ENCODE peak calls at places on chromosomes 2 and 18, in eight cellular contexts. S is PC-3, X is thyroid gland, L is epithelial cell of esophagus, O is HL-60, H is HFFc6, Q is endothelial cell, G is Peyer's patch. T is an unnamed sample.
A peak's percentile ranks its signal among the peaks of the same experiment; 100 is the strongest.

GRCh38 chr2:64212801-64213321 is 68.6 kb upstream of the PELI1 start:
- DNase-seq in S (no peak), X (no peak), L (peak; percentile 66), O (peak; percentile 61), H (peak; percentile 8), Q (no peak), G (no peak), T (peak; percentile 42)

GRCh38 chr2:96952976-96953610 is 33.3 kb downstream of the FAM178B start:
- DNase-seq in S (no peak), X (peak; percentile 32), L (no peak), O (no peak), H (no peak), Q (no peak), G (no peak), T (no peak)

GRCh38 chr2:100425107-100425506 is 7.6 kb upstream of the CHST10 start:
- DNase-seq in S (no peak), X (no peak), L (no peak), O (no peak), H (no peak), Q (no peak), G (no peak), T (no peak)

GRCh38 chr2:60066096-60066839 is 487.2 kb downstream of the BCL11A start:
- DNase-seq in S (no peak), X (no peak), L (no peak), O (no peak), H (no peak), Q (no peak), G (no peak), T (no peak)

GRCh38 chr18:33749831-33750230 is 171.8 kb downstream of the ASXL3 start:
- DNase-seq in S (no peak), X (no peak), L (no peak), O (no peak), H (no peak), Q (no peak), G (no peak), T (no peak)

GRCh38 chr2:188518391-188518790 is 226.7 kb downstream of the GULP1 start:
- DNase-seq in S (no peak), X (no peak), L (peak; percentile 39), O (no peak), H (peak; percentile 37), Q (no peak), G (no peak), T (no peak)

GRCh38 chr2:129285012-129285411 is 694.5 kb upstream of the RAB6C start:
- DNase-seq in S (no peak), X (no peak), L (no peak), O (no peak), H (no peak), Q (no peak), G (no peak), T (no peak)

GRCh38 chr2:241895732-241896641 is 26.5 kb downstream of the RTP5 start:
- DNase-seq in S (peak; percentile 9), X (peak; percentile 59), L (peak; percentile 48), O (no peak), H (no peak), Q (peak; percentile 58), G (peak; percentile 44), T (no peak)

GRCh38 chr2:197075754-197076337 is 149.3 kb upstream of the PGAP1 start:
- DNase-seq in S (peak; percentile 35), X (no peak), L (peak; percentile 14), O (peak; percentile 7), H (no peak), Q (no peak), G (no peak), T (no peak)

GRCh38 chr18:11860594-11861450 is 9.6 kb downstream of the CHMP1B start:
- DNase-seq in S (no peak), X (peak; percentile 92), L (no peak), O (no peak), H (no peak), Q (no peak), G (peak; percentile 43), T (no peak)

GRCh38 chr2:113675885-113676284 is 48.8 kb downstream of the RABL2A start:
- DNase-seq in S (no peak), X (no peak), L (no peak), O (no peak), H (no peak), Q (no peak), G (no peak), T (no peak)

GRCh38 chr2:160377204-160377995 is 116.2 kb downstream of the RBMS1 start:
- DNase-seq in S (no peak), X (no peak), L (no peak), O (no peak), H (no peak), Q (no peak), G (no peak), T (no peak)

GRCh38 chr18:12861637-12862036 is 22.4 kb downstream of the PTPN2 start:
- DNase-seq in S (no peak), X (no peak), L (no peak), O (no peak), H (no peak), Q (no peak), G (no peak), T (no peak)

GRCh38 chr18:42360716-42361115 is 405.7 kb downstream of the PIK3C3 start:
- DNase-seq in S (no peak), X (no peak), L (no peak), O (no peak), H (no peak), Q (no peak), G (no peak), T (no peak)

GRCh38 chr2:15178946-15179345 is 382.2 kb downstream of the NBAS start:
- DNase-seq in S (no peak), X (no peak), L (no peak), O (no peak), H (no peak), Q (no peak), G (no peak), T (no peak)

GRCh38 chr2:13667415-13667757 is 950.6 kb downstream of the TRIB2 start:
- DNase-seq in S (no peak), X (no peak), L (no peak), O (no peak), H (no peak), Q (no peak), G (no peak), T (no peak)

GRCh38 chr2:205217004-205217403 is 465.3 kb upstream of the NRP2 start:
- DNase-seq in S (no peak), X (no peak), L (no peak), O (no peak), H (no peak), Q (no peak), G (no peak), T (no peak)

GRCh38 chr18:24026457-24026856 is 11.9 kb downstream of the TTC39C start:
- DNase-seq in S (peak; percentile 49), X (no peak), L (peak; percentile 85), O (no peak), H (no peak), Q (no peak), G (no peak), T (no peak)

GRCh38 chr18:24024425-24024824 is 9.9 kb downstream of the TTC39C start:
- DNase-seq in S (no peak), X (no peak), L (no peak), O (no peak), H (no peak), Q (no peak), G (no peak), T (no peak)

GRCh38 chr18:24022141-24022540 is 7.6 kb downstream of the TTC39C start:
- DNase-seq in S (no peak), X (no peak), L (no peak), O (no peak), H (no peak), Q (no peak), G (no peak), T (no peak)

GRCh38 chr18:24021505-24021904 is 7.0 kb downstream of the TTC39C start:
- DNase-seq in S (no peak), X (no peak), L (no peak), O (peak; percentile 78), H (no peak), Q (no peak), G (no peak), T (no peak)

DNA sequence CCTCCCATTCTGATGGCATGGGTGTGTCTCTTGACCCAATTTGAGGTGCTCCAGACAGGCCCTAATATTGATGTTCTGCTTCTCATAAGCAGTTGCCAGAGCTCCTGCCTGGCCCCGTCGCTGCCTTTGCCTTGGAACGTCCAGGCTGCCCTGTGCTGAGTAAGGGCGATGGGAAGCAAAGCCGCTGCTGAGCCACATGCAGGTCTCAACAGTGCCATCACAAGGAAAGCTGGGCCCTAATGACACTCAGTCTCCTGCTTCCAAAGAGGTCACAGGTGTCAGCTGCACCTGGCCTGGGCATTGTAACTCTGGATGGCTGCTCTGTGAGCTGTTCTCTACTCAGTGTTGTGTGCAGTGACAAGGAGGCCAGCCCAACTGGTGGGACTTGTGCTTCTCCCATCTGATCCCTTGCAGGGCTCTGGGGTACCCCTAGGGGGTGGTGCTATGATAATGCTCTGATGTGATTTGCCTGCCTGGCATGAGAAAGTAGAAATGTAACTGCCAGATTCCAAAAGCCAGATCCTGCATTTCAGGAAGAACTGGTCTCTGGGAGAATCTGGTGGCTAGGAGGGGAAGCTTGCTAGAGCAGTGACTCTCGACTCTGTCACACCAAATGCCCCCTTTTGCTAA is 8.7 kb downstream of the TTC39C start:
- DNase-seq in S (peak; percentile 88), X (no peak), L (peak; percentile 81), O (no peak), H (no peak), Q (peak; percentile 11), G (no peak), T (no peak)
- TF ChIP-seq CTCF in S (no peak), X (no peak), L (peak; percentile 34), O (no peak), H (peak; percentile 31), Q (peak; percentile 14), G (no peak), T (no peak)

GRCh38 chr18:35130236-35130635 is 89.0 kb downstream of the MAPRE2 start:
- DNase-seq in S (no peak), X (no peak), L (no peak), O (no peak), H (no peak), Q (no peak), G (no peak), T (no peak)
- TF ChIP-seq CTCF in S (no peak), X (no peak), L (no peak), O (no peak), H (no peak), Q (no peak), G (no peak), T (no peak)

DNA sequence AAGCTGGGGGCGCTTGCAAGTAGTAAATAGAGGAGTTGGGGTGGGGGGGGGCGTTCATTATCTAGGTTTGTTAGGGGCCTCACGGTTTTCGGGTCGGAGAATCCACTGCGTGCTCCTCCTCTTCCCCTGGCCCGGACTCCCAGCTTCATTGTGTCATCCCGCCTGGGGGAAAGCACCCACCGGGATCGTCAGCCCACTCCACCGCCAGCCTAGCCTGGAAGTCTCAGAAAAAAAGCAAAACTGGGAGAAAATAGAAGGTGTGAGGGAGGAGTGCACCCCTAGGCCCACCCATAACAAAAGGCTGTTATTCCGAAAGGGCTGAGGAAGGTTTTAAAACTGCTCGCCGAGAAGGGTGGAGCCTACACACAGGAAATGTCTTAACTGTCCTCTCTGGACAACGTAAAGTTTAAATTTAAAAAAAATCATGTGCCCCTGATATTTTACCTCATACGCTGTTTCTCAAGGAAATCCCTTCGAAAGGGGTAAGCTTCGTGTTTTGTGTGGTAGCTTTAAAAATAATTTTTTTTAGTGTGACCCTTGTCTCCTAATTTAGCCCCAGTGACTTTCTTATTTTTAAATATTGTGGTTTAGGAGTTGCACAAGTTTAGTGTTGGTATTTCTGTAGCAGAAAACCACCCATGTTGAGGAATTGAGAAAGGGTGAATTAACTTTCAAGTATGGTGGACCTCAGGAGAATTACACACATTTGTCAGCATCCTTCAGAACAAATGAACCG is 104.2 kb downstream of the SPTBN1 start:
- DNase-seq in S (peak; percentile 46), X (peak; percentile 29), L (peak; percentile 59), O (peak; percentile 70), H (peak; percentile 51), Q (peak; percentile 24), G (peak; percentile 83), T (peak; percentile 82)
- TF ChIP-seq CTCF in S (no peak), X (no peak), L (no peak), O (no peak), H (peak; percentile 33), Q (no peak), G (no peak), T (no peak)

GRCh38 chr2:174605687-174606086 is 8.1 kb upstream of the WIPF1 start:
- DNase-seq in S (peak; percentile 33), X (no peak), L (peak; percentile 45), O (no peak), H (peak; percentile 24), Q (no peak), G (no peak), T (no peak)
- TF ChIP-seq CTCF in S (peak; percentile 66), X (peak; percentile 32), L (peak; percentile 46), O (no peak), H (peak; percentile 76), Q (peak; percentile 43), G (no peak), T (peak; percentile 54)

T was measured in GM13977.